ENCODE peak calls at places on chromosomes 1 and 21, in nine cellular contexts. K, J, V, G, R, T, F, Q and Y are unnamed samples.

GRCh38 chr1:190754769-190755168 is 277.1 kb upstream of the BRINP3 start:
- DNase-seq in K (peak), J (peak), V (peak), G (no peak), R (no peak), T (no peak), F (no peak), Q (no peak), Y (no peak)

GRCh38 chr1:169595764-169596711 is 9.8 kb upstream of the F5 start:
- DNase-seq in K (no peak), J (no peak), V (peak), G (no peak), R (peak), T (no peak), F (no peak), Q (peak), Y (no peak)

GRCh38 chr21:44793269-44794030 is 8.2 kb downstream of the UBE2G2 start:
- DNase-seq in K (peak), J (peak), V (peak), G (no peak), R (peak), T (peak), F (no peak), Q (peak), Y (peak)

GRCh38 chr1:41282679-41283317 is 40.7 kb upstream of the SCMH1 start:
- DNase-seq in K (peak), J (peak), V (peak), G (no peak), R (peak), T (no peak), F (no peak), Q (peak), Y (no peak)

GRCh38 chr1:2316451-2316940 is 74.9 kb downstream of the MORN1 start:
- DNase-seq in K (no peak), J (no peak), V (no peak), G (no peak), R (no peak), T (no peak), F (no peak), Q (no peak), Y (no peak)

GRCh38 chr1:9892563-9893528 is 17.2 kb downstream of the CTNNBIP1 start:
- DNase-seq in K (no peak), J (no peak), V (peak), G (no peak), R (no peak), T (no peak), F (no peak), Q (no peak), Y (no peak)

GRCh38 chr1:209072481-209072880 is 511.0 kb upstream of the CAMK1G start:
- DNase-seq in K (no peak), J (no peak), V (no peak), G (no peak), R (no peak), T (no peak), F (no peak), Q (no peak), Y (no peak)

GRCh38 chr1:151513626-151514101 is 2.5 kb downstream of the CGN start:
- DNase-seq in K (no peak), J (peak), V (peak), G (peak), R (no peak), T (no peak), F (no peak), Q (no peak), Y (no peak)

GRCh38 chr1:151720974-151721787 is at the start of gene RIIAD1:
- DNase-seq in K (peak), J (peak), V (no peak), G (no peak), R (peak), T (peak), F (no peak), Q (peak), Y (peak)

GRCh38 chr1:203650012-203650836 is 23.6 kb downstream of the ATP2B4 start:
- DNase-seq in K (peak), J (peak), V (peak), G (peak), R (peak), T (peak), F (peak), Q (peak), Y (peak)

GRCh38 chr1:18743233-18743632 is 112.6 kb downstream of the PAX7 start:
- DNase-seq in K (no peak), J (no peak), V (no peak), G (no peak), R (no peak), T (no peak), F (no peak), Q (no peak), Y (no peak)

GRCh38 chr1:233244183-233244582 is 51.3 kb downstream of the PCNX2 start:
- DNase-seq in K (no peak), J (no peak), V (peak), G (no peak), R (no peak), T (no peak), F (no peak), Q (no peak), Y (no peak)

GRCh38 chr1:101996830-101997485 is at the start of gene OLFM3:
- DNase-seq in K (peak), J (no peak), V (no peak), G (no peak), R (peak), T (no peak), F (no peak), Q (peak), Y (no peak)

GRCh38 chr1:170267317-170267716 is 121.6 kb downstream of the NTMT2 start:
- DNase-seq in K (no peak), J (no peak), V (no peak), G (no peak), R (no peak), T (no peak), F (no peak), Q (no peak), Y (no peak)

GRCh38 chr1:25797939-25798338 is 2.1 kb upstream of the SELENON start:
- DNase-seq in K (no peak), J (no peak), V (no peak), G (no peak), R (peak), T (no peak), F (no peak), Q (peak), Y (no peak)

GRCh38 chr21:34519013-34519412 is 7.0 kb upstream of the KCNE1 start:
- DNase-seq in K (no peak), J (no peak), V (no peak), G (no peak), R (no peak), T (no peak), F (no peak), Q (no peak), Y (no peak)

GRCh38 chr21:44582980-44583799 is 2.8 kb upstream of the KRTAP10-5 start:
- DNase-seq in K (peak), J (no peak), V (no peak), G (no peak), R (no peak), T (no peak), F (no peak), Q (no peak), Y (no peak)

GRCh38 chr1:94284481-94284880 is 47.1 kb upstream of the ARHGAP29 start:
- DNase-seq in K (no peak), J (no peak), V (no peak), G (no peak), R (no peak), T (no peak), F (no peak), Q (no peak), Y (no peak)

GRCh38 chr1:56375184-56375837 is 204.1 kb downstream of the PLPP3 start:
- DNase-seq in K (no peak), J (peak), V (no peak), G (no peak), R (no peak), T (no peak), F (no peak), Q (no peak), Y (no peak)

GRCh38 chr21:15327637-15328265 is 263.0 kb upstream of the NRIP1 start:
- DNase-seq in K (no peak), J (no peak), V (no peak), G (no peak), R (no peak), T (no peak), F (no peak), Q (no peak), Y (no peak)

GRCh38 chr1:205438213-205439158 is 16.6 kb upstream of the LEMD1 start:
- DNase-seq in K (peak), J (peak), V (peak), G (peak), R (peak), T (no peak), F (no peak), Q (no peak), Y (no peak)

GRCh38 chr1:112906155-112906698 is 49.8 kb downstream of the SLC16A1 start:
- DNase-seq in K (no peak), J (no peak), V (no peak), G (no peak), R (no peak), T (no peak), F (no peak), Q (no peak), Y (no peak)